ENCODE peak calls at places on chromosomes 3 and 15, in five cellular contexts. X is HepG2, Y is HCT116, R is transverse colon, U is IMR-90. V is an unnamed sample.

GRCh38 chr3:122004123-122004522 is 17.9 kb downstream of the ILDR1 start:
- DNase-seq in X (no peak), Y (no peak), R (no peak), U (no peak), V (no peak)

GRCh38 chr3:141796436-141797166 is 33.4 kb downstream of the GRK7 start:
- DNase-seq in X (no peak), Y (no peak), R (peak), U (no peak), V (peak)

GRCh38 chr3:152026033-152026556 is 152.7 kb downstream of the SUCNR1 start:
- DNase-seq in X (no peak), Y (peak), R (no peak), U (peak), V (peak)

GRCh38 chr3:12175844-12176453 is 17.2 kb upstream of the TIMP4 start:
- DNase-seq in X (peak), Y (peak), R (peak), U (peak), V (peak)

GRCh38 chr15:48582472-48583235 is 62.9 kb downstream of the FBN1 start:
- DNase-seq in X (no peak), Y (no peak), R (no peak), U (peak), V (peak)

GRCh38 chr15:69834756-69835155 is 263.0 kb downstream of the TLE3 start:
- DNase-seq in X (no peak), Y (no peak), R (no peak), U (no peak), V (no peak)

GRCh38 chr15:69876030-69876429 is 221.7 kb downstream of the TLE3 start:
- DNase-seq in X (no peak), Y (no peak), R (no peak), U (no peak), V (peak)

GRCh38 chr3:48962939-48963338 is 27.1 kb upstream of the P4HTM start:
- DNase-seq in X (no peak), Y (no peak), R (no peak), U (no peak), V (no peak)

GRCh38 chr3:13079510-13079909 is 6.3 kb upstream of the IQSEC1 start:
- DNase-seq in X (no peak), Y (no peak), R (no peak), U (no peak), V (no peak)

GRCh38 chr15:31200735-31201151 is 99.2 kb upstream of the TRPM1 start:
- DNase-seq in X (peak), Y (no peak), R (peak), U (peak), V (peak)

GRCh38 chr3:172647823-172648222 is 63.0 kb downstream of the NCEH1 start:
- DNase-seq in X (no peak), Y (peak), R (no peak), U (no peak), V (no peak)

GRCh38 chr3:48402281-48402732 is 27.6 kb downstream of the PLXNB1 start:
- DNase-seq in X (no peak), Y (peak), R (peak), U (peak), V (no peak)

GRCh38 chr15:63763476-63764123 is 70.1 kb downstream of the HERC1 start:
- DNase-seq in X (no peak), Y (no peak), R (no peak), U (peak), V (no peak)

GRCh38 chr3:192902481-192903023 is 15.1 kb downstream of the MB21D2 start:
- DNase-seq in X (no peak), Y (no peak), R (no peak), U (no peak), V (no peak)

GRCh38 chr3:193451881-193452280 is 73.3 kb upstream of the ATP13A5 start:
- DNase-seq in X (no peak), Y (no peak), R (no peak), U (no peak), V (no peak)

GRCh38 chr3:52438104-52438376 is 6.9 kb downstream of the SEMA3G start:
- DNase-seq in X (no peak), Y (no peak), R (no peak), U (no peak), V (no peak)

GRCh38 chr3:29410660-29411405 is 130.0 kb downstream of the RBMS3 start:
- DNase-seq in X (no peak), Y (no peak), R (no peak), U (no peak), V (no peak)

GRCh38 chr15:38558714-38559059 is 5.9 kb downstream of the RASGRP1 start:
- DNase-seq in X (no peak), Y (no peak), R (no peak), U (peak), V (no peak)

GRCh38 chr3:16441306-16441898 is 72.1 kb downstream of the RFTN1 start:
- DNase-seq in X (no peak), Y (no peak), R (no peak), U (peak), V (no peak)

GRCh38 chr3:50297896-50298725 is 1.1 kb downstream of the HYAL3 start:
- DNase-seq in X (no peak), Y (no peak), R (no peak), U (no peak), V (peak)

GRCh38 chr3:53045107-53045783 is 628 bp downstream of the SFMBT1 start:
- DNase-seq in X (no peak), Y (no peak), R (peak), U (peak), V (peak)

GRCh38 chr15:36590838-36591237 is 11.4 kb downstream of the CDIN1 start:
- DNase-seq in X (no peak), Y (no peak), R (no peak), U (peak), V (no peak)

GRCh38 chr3:169348981-169349942 is 314.2 kb downstream of the MECOM start:
- DNase-seq in X (no peak), Y (no peak), R (no peak), U (peak), V (peak)

GRCh38 chr3:50190921-50191660 is at the start of gene GNAT1:
- DNase-seq in X (no peak), Y (no peak), R (no peak), U (no peak), V (no peak)

GRCh38 chr3:197891-198491 is 1.4 kb downstream of the CHL1 start:
- DNase-seq in X (no peak), Y (no peak), R (no peak), U (no peak), V (no peak)

GRCh38 chr3:39065197-39065596 is 13.4 kb downstream of the WDR48 start:
- DNase-seq in X (peak), Y (peak), R (peak), U (peak), V (peak)

GRCh38 chr15:33104276-33104675 is 90.2 kb downstream of the FMN1 start:
- DNase-seq in X (no peak), Y (peak), R (no peak), U (peak), V (no peak)

GRCh38 chr3:115885621-115886020 is 262.3 kb downstream of the GAP43 start:
- DNase-seq in X (no peak), Y (no peak), R (no peak), U (peak), V (no peak)

GRCh38 chr15:27490867-27491595 is 520.0 kb downstream of the GABRG3 start:
- DNase-seq in X (no peak), Y (no peak), R (no peak), U (no peak), V (no peak)

GRCh38 chr15:64461577-64462162 is 1.3 kb downstream of the ZNF609 start:
- DNase-seq in X (peak), Y (no peak), R (no peak), U (peak), V (peak)

GRCh38 chr3:5568451-5568850 is 380.9 kb downstream of the EDEM1 start:
- DNase-seq in X (peak), Y (peak), R (peak), U (no peak), V (no peak)

GRCh38 chr3:111730143-111730542 is 128.9 kb upstream of the PHLDB2 start:
- DNase-seq in X (no peak), Y (no peak), R (no peak), U (no peak), V (no peak)

GRCh38 chr3:111610189-111610588 is 15.0 kb upstream of the ZBED2 start:
- DNase-seq in X (no peak), Y (no peak), R (no peak), U (no peak), V (no peak)

GRCh38 chr3:50444213-50444612 is 59.2 kb downstream of the CACNA2D2 start:
- DNase-seq in X (no peak), Y (no peak), R (no peak), U (no peak), V (no peak)

GRCh38 chr15:80834906-80835305 is 55.7 kb downstream of the CEMIP start:
- DNase-seq in X (no peak), Y (no peak), R (no peak), U (no peak), V (no peak)

GRCh38 chr15:42581272-42581730 is 5.9 kb downstream of the STARD9 start:
- DNase-seq in X (peak), Y (no peak), R (peak), U (peak), V (peak)
- TF ChIP-seq POLR2A in X (no peak), Y (no peak), R (peak), U (no peak), V (no peak)

GRCh38 chr3:133448478-133449122 is 48.7 kb downstream of the BFSP2 start:
- DNase-seq in X (no peak), Y (no peak), R (peak), U (no peak), V (no peak)
- TF ChIP-seq POLR2A in X (no peak), Y (no peak), R (no peak), U (no peak), V (no peak)

GRCh38 chr15:88629071-88629470 is 7.9 kb downstream of the AEN start:
- DNase-seq in X (no peak), Y (no peak), R (no peak), U (no peak), V (no peak)
- TF ChIP-seq POLR2A in X (no peak), Y (no peak), R (no peak), U (no peak), V (no peak)

DNA sequence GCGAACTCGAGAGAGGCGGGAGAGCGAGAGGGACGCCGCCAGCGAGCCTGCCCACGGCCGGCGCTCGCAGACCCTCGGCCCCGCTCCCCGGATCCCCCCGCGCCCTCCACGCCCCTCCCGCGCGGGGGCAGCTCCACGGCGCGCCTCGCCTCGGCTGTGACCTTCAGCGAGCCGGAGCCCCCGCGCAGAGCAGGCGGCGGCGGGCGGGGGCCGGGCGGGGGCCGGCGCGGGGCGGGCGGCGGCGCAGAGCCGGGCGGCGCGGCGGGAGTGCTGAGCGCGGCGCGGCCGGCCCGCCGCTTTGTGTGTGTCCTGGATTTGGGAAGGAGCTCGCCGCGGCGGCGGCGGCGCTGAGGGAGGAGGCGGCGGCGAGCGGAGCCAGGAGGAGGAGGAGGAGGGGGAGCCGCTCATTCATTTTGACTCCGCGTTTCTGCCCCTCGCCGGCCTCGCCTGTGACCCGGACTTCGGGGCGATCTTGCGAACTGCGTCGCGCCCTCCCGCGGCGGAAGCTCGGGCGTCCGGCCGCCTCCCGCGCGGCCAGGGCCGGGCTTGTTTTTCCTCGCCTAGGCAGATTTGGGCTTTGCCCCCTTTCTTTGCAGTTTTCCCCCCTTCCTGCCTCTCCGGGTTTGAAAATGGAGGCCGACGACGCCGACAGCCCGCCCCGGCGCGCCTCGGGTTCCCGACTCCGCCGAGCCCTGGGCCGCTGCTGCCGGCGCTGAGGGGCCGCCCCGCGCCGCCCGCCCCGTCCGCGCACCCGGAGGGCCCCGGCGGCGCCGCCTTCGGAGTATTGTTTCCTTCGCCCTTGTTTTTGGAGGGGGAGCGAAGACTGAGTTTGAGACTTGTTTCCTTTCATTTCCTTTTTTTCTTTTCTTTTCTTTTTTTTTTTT is 557 bp downstream of the IGF1R start:
- DNase-seq in X (no peak), Y (no peak), R (peak), U (peak), V (peak)
- TF ChIP-seq POLR2A in X (peak), Y (no peak), R (no peak), U (no peak), V (no peak)

GRCh38 chr3:46565607-46566039 is 479 bp downstream of the LRRC2 start:
- DNase-seq in X (peak), Y (no peak), R (no peak), U (peak), V (peak)

GRCh38 chr3:46565113-46565490 is 1.0 kb downstream of the LRRC2 start:
- DNase-seq in X (no peak), Y (no peak), R (no peak), U (no peak), V (no peak)

GRCh38 chr3:46561951-46562350 is 4.2 kb downstream of the LRRC2 start:
- DNase-seq in X (no peak), Y (no peak), R (no peak), U (peak), V (no peak)

GRCh38 chr3:46564190-46565112 is 1.7 kb downstream of the LRRC2 start:
- DNase-seq in X (no peak), Y (no peak), R (no peak), U (no peak), V (no peak)

GRCh38 chr3:46566040-46566631 is at the start of gene LRRC2:
- DNase-seq in X (no peak), Y (no peak), R (peak), U (peak), V (peak)
- TF ChIP-seq POLR2A in X (no peak), Y (no peak), R (no peak), U (peak), V (peak)

DNA sequence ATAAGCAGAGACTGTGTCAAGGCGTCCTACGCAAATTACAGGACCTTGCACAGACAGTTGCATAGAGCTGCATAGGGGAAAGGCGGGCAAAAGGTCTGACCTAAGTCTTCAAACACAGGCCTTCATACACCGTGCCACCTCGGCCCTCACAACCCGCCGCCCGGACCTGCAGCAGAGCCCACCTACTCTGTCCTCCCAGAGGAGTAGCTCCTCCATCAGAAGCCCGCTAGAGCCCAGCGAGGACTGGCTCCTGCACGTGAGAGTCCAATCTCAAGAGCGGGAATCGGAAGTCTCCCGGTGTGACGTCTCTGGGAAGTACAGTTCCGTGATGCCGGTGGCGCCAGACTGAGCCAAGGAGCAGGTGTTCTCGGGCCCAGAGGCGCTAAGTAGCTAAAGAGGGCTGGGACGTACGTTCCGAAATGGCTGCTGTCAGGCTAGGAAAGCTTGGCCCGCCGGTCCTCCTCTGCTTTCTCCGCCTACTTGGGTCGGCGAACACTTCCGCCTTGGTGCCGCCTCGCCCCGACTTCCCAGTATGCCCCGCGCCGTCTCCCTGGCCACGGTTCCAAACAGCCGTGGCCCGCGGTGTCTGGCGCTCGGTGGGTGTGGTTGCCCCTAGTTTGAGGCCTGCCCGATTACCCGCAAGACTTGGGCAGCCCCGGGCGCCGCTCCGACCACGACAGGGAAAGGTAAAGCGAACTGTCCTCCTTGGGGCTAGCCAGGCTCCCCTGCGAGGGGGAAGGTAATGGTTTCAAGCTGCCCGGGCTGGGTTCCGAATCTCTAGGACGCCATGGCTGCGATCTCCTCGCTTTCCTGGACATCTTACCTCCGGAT is at the start of the genes ASTE1 and NEK11:
- DNase-seq in X (peak), Y (peak), R (peak), U (peak), V (peak)
- TF ChIP-seq POLR2A in X (peak), Y (peak), R (peak), U (peak), V (peak)

GRCh38 chr3:183533410-183534132 is 21.9 kb downstream of the KLHL6 start:
- DNase-seq in X (no peak), Y (no peak), R (peak), U (no peak), V (no peak)

GRCh38 chr3:183536238-183536880 is 19.1 kb downstream of the KLHL6 start:
- DNase-seq in X (no peak), Y (no peak), R (peak), U (no peak), V (no peak)

GRCh38 chr3:183534249-183534648 is 21.3 kb downstream of the KLHL6 start:
- DNase-seq in X (no peak), Y (no peak), R (no peak), U (peak), V (no peak)

GRCh38 chr3:183529717-183530116 is 25.8 kb downstream of the KLHL6 start:
- DNase-seq in X (no peak), Y (no peak), R (peak), U (no peak), V (no peak)

DNA sequence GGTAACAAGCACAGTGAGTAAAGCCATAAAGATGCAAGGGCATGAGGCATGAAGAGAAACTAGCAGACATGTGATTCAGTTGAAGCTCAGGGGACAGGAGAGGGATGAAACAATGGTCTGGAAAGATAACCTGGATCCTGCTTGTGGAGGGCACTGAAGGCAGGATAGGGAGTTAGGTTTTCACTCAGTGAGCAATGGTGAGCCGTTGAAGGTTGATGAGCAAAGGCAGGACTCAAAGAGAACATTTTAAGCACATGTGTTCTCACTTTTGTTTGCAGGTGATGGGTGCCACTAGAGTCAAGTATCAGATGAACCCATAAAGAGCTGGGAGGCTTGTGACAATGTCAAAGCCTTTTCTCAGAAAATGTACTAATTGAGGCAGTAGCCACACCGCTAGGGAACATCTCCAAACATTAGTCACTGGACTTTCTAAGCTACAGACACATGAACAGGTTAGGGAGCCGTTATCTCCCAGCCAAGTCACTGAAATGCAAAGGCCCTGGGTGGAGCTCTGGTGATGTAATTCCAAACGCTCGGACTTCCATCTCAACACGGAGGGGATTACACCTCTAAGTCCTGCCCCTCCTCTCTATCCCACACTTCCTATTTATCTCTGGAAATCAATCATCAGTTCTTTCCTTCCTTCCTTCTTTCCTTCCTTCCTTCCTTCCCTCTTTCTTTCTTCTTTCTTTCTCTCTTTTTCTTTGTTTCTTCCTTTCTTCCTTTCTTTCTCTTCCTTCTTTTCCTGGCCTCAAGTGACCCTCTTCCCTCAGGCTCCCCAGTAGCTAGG is 22.7 kb downstream of the KLHL6 start:
- DNase-seq in X (no peak), Y (no peak), R (no peak), U (no peak), V (peak)
- TF ChIP-seq POLR2A in X (no peak), Y (no peak), R (no peak), U (no peak), V (no peak)

GRCh38 chr15:39919396-39919739 is 698 bp downstream of the GPR176 start:
- DNase-seq in X (no peak), Y (no peak), R (no peak), U (no peak), V (no peak)

GRCh38 chr15:39921274-39921638 is 1.2 kb upstream of the GPR176 start:
- DNase-seq in X (no peak), Y (no peak), R (no peak), U (no peak), V (no peak)

GRCh38 chr15:39920510-39921273 is 626 bp upstream of the GPR176 start:
- DNase-seq in X (peak), Y (no peak), R (peak), U (peak), V (peak)

GRCh38 chr15:39918688-39919385 is 1.2 kb downstream of the GPR176 start:
- DNase-seq in X (no peak), Y (no peak), R (no peak), U (peak), V (peak)

GRCh38 chr15:39919740-39920509 is at the start of gene GPR176:
- DNase-seq in X (no peak), Y (no peak), R (peak), U (peak), V (peak)
- TF ChIP-seq POLR2A in X (no peak), Y (no peak), R (peak), U (peak), V (no peak)

V was measured in erythroblast.